ENCODE peak calls at places on chromosomes 4 and X, in six cellular contexts. U, S, R, Y, T and P are unnamed samples.
A peak's percentile ranks its signal among the peaks of the same experiment; 100 is the strongest.

GRCh38 chr4:7597281-7597680 is 162.6 kb upstream of the PSAPL1 start:
- DNase-seq in T (no peak), U (no peak), R (no peak), Y (no peak), S (no peak), P (no peak)

GRCh38 chrX:107753186-107753585 is 22.4 kb downstream of the TSC22D3 start:
- DNase-seq in S (no peak), Y (no peak), T (no peak), R (no peak), U (no peak), P (peak; percentile 19)

GRCh38 chr4:79087091-79087490 is 147.9 kb upstream of the PAQR3 start:
- DNase-seq in R (no peak), S (no peak), U (no peak), T (no peak), Y (no peak), P (no peak)

GRCh38 chr4:139869810-139870209 is 204.2 kb downstream of the MGST2 start:
- DNase-seq in S (no peak), R (no peak), T (no peak), Y (no peak), U (no peak), P (no peak)

GRCh38 chrX:136094962-136095361 is 52.4 kb upstream of the FHL1 start:
- DNase-seq in S (no peak), Y (no peak), U (no peak), T (no peak), R (no peak), P (no peak)

GRCh38 chrX:37454537-37455285 is 105.5 kb downstream of the PRRG1 start:
- DNase-seq in T (no peak), Y (no peak), S (peak; percentile 32), R (no peak), U (peak; percentile 51), P (peak; percentile 64)

GRCh38 chr4:5956285-5957021 is 61.8 kb downstream of the C4orf50 start:
- DNase-seq in R (no peak), S (peak; percentile 39), Y (no peak), U (peak; percentile 1), T (no peak), P (peak; percentile 93)

GRCh38 chr4:107559653-107560052 is 160.4 kb downstream of the PAPSS1 start:
- DNase-seq in S (no peak), U (no peak), R (no peak), Y (no peak), T (no peak), P (no peak)

GRCh38 chr4:82561745-82562552 is at the start of gene TMEM150C:
- DNase-seq in T (no peak), Y (peak; percentile 7), U (peak; percentile 34), R (peak; percentile 53), S (peak; percentile 26), P (peak; percentile 33)

GRCh38 chr4:110164251-110164650 is 34.2 kb downstream of the ELOVL6 start:
- DNase-seq in R (no peak), T (no peak), Y (peak; percentile 6), S (no peak), U (peak; percentile 87), P (no peak)

GRCh38 chr4:64520393-64520792 is 111.1 kb upstream of the TECRL start:
- DNase-seq in T (no peak), Y (no peak), U (no peak), S (no peak), R (no peak), P (no peak)

GRCh38 chrX:134172588-134173259 is 64.3 kb upstream of the CCDC160 start:
- DNase-seq in U (peak; percentile 3), S (peak; percentile 10), R (peak; percentile 68), T (peak; percentile 37), Y (peak; percentile 47), P (peak; percentile 4)

GRCh38 chr4:11451720-11452119 is 23.0 kb upstream of the HS3ST1 start:
- DNase-seq in R (no peak), S (no peak), U (no peak), Y (no peak), T (no peak), P (no peak)

GRCh38 chr4:174318829-174319764 is 35.4 kb downstream of the CEP44 start:
- DNase-seq in T (peak; percentile 20), Y (no peak), S (peak; percentile 45), U (peak; percentile 36), R (no peak), P (peak; percentile 51)

GRCh38 chrX:63889001-63889400 is 104.0 kb upstream of the ARHGEF9 start:
- DNase-seq in R (no peak), S (no peak), T (no peak), U (peak; percentile 87), Y (no peak), P (no peak)

GRCh38 chrX:123959281-123960063 is 2.0 kb upstream of the STAG2 start:
- DNase-seq in R (peak; percentile 51), T (no peak), Y (peak; percentile 10), U (peak; percentile 43), S (peak; percentile 35), P (peak; percentile 34)

GRCh38 chr4:185524888-185525863 is 10.1 kb downstream of the PDLIM3 start:
- DNase-seq in S (no peak), T (no peak), R (no peak), Y (no peak), U (no peak), P (peak; percentile 50)

GRCh38 chrX:17046478-17047097 is 100.1 kb downstream of the REPS2 start:
- DNase-seq in U (peak; percentile 59), T (peak; percentile 43), Y (peak; percentile 47), S (peak; percentile 62), R (peak; percentile 48), P (peak; percentile 86)

GRCh38 chr4:88976514-88977035 is 80.4 kb downstream of the FAM13A start:
- DNase-seq in U (no peak), Y (no peak), T (no peak), R (no peak), S (no peak), P (no peak)

GRCh38 chrX:7028246-7028645 is 119.3 kb upstream of the STS start:
- DNase-seq in T (no peak), U (no peak), S (no peak), R (no peak), Y (no peak), P (no peak)

GRCh38 chr4:74111990-74112389 is 13.0 kb upstream of the CXCL2 start:
- DNase-seq in Y (no peak), U (peak; percentile 42), R (no peak), S (peak; percentile 64), T (no peak), P (peak; percentile 80)

GRCh38 chrX:57453901-57454300 is 137.9 kb upstream of the ZXDB start:
- DNase-seq in S (peak; percentile 36), T (peak; percentile 24), R (no peak), U (peak; percentile 16), Y (peak; percentile 10), P (peak; percentile 66)

GRCh38 chr4:5051692-5052423 is 578 bp downstream of the STK32B start:
- DNase-seq in U (peak; percentile 56), T (no peak), S (peak; percentile 21), Y (peak; percentile 6), R (peak; percentile 58), P (peak; percentile 51)

GRCh38 chrX:45172890-45173289 is 27.8 kb downstream of the DIPK2B start:
- DNase-seq in S (no peak), R (no peak), Y (peak; percentile 11), U (peak; percentile 7), T (no peak), P (no peak)